ENCODE peak calls at places on chromosomes 5 and 9, in eight cellular contexts. F is SK-N-SH; C is NCI-H82; S is nephron progenitor cell; Z is stimulated activated CD4-positive, alpha-beta T cell treated with anti-CD3 and anti-CD28 coated beads, Interleukin-1b, Interleukin-23, amount 100 ng/mL, for 24 hours; J is AG08396; A is NCI-H1092 treated with DMSO at 0.1 percent for 48 hours; R is effector CD4-positive, alpha-beta T cell. W is an unnamed sample.

GRCh38 chr9:5416962-5417361 is 20.8 kb downstream of the PLGRKT start:
- DNase-seq in F (no peak), C (no peak), S (no peak), Z (no peak), J (no peak), A (no peak), R (no peak), W (no peak)

GRCh38 chr5:116137544-116138378 is 52.9 kb downstream of the COMMD10 start:
- DNase-seq in F (peak; percentile 37), C (peak; percentile 67), S (peak; percentile 19), Z (no peak), J (peak; percentile 18), A (peak; percentile 46), R (no peak), W (peak; percentile 86)

GRCh38 chr9:79189511-79189924 is 382.2 kb upstream of the TLE4 start:
- DNase-seq in F (peak; percentile 16), C (no peak), S (no peak), Z (no peak), J (peak; percentile 46), A (no peak), R (no peak), W (no peak)

GRCh38 chr5:59722875-59723274 is 170.7 kb downstream of the PDE4D start:
- DNase-seq in F (no peak), C (no peak), S (no peak), Z (no peak), J (no peak), A (no peak), R (no peak), W (no peak)

GRCh38 chr9:133640160-133640559 is 4.0 kb downstream of the DBH start:
- DNase-seq in F (no peak), C (no peak), S (no peak), Z (no peak), J (no peak), A (no peak), R (no peak), W (no peak)

GRCh38 chr5:110916373-110917049 is 155.0 kb upstream of the TSLP start:
- DNase-seq in F (no peak), C (peak; percentile 89), S (no peak), Z (no peak), J (peak; percentile 72), A (no peak), R (no peak), W (peak; percentile 85)

GRCh38 chr9:70156729-70157128 is 102.0 kb upstream of the SMC5 start:
- DNase-seq in F (no peak), C (no peak), S (no peak), Z (no peak), J (no peak), A (no peak), R (no peak), W (no peak)

GRCh38 chr5:98109561-98110006 is 663.9 kb upstream of the RGMB start:
- DNase-seq in F (no peak), C (peak; percentile 12), S (no peak), Z (no peak), J (peak; percentile 13), A (no peak), R (no peak), W (no peak)

GRCh38 chr5:148482697-148483462 is 99.1 kb downstream of the FBXO38 start:
- DNase-seq in F (peak; percentile 25), C (peak; percentile 70), S (peak; percentile 63), Z (peak; percentile 47), J (peak; percentile 44), A (no peak), R (peak; percentile 37), W (peak; percentile 86)

GRCh38 chr5:112710896-112711295 is 26.8 kb upstream of the APC start:
- DNase-seq in F (no peak), C (no peak), S (no peak), Z (no peak), J (no peak), A (no peak), R (no peak), W (no peak)

GRCh38 chr9:136569526-136570148 is 23.8 kb upstream of the NOTCH1 start:
- DNase-seq in F (no peak), C (no peak), S (no peak), Z (no peak), J (no peak), A (no peak), R (no peak), W (no peak)

GRCh38 chr5:21776466-21776865 is 1076.7 kb downstream of the CDH12 start:
- DNase-seq in F (no peak), C (no peak), S (no peak), Z (no peak), J (no peak), A (no peak), R (no peak), W (no peak)

GRCh38 chr5:10310073-10310779 is 2.5 kb upstream of the CMBL start:
- DNase-seq in F (no peak), C (no peak), S (no peak), Z (no peak), J (no peak), A (no peak), R (no peak), W (peak; percentile 62)

GRCh38 chr5:172283020-172283861 is at the start of gene UBTD2:
- DNase-seq in F (peak; percentile 94), C (peak; percentile 81), S (peak; percentile 88), Z (peak; percentile 74), J (peak; percentile 94), A (peak; percentile 47), R (peak; percentile 51), W (peak; percentile 70)

GRCh38 chr5:169126376-169127043 is 174.4 kb downstream of the SLIT3 start:
- DNase-seq in F (no peak), C (no peak), S (no peak), Z (no peak), J (no peak), A (no peak), R (no peak), W (no peak)

GRCh38 chr5:169290895-169291294 is 10.0 kb downstream of the SLIT3 start:
- DNase-seq in F (no peak), C (no peak), S (no peak), Z (no peak), J (no peak), A (no peak), R (no peak), W (no peak)

GRCh38 chr9:37992924-37993349 is 76.1 kb downstream of the SHB start:
- DNase-seq in F (no peak), C (no peak), S (no peak), Z (no peak), J (no peak), A (no peak), R (no peak), W (no peak)

GRCh38 chr9:89325733-89326132 is 7.4 kb downstream of the SECISBP2 start:
- DNase-seq in F (no peak), C (no peak), S (no peak), Z (no peak), J (no peak), A (no peak), R (no peak), W (no peak)

GRCh38 chr5:53249529-53249928 is 140.0 kb upstream of the MOCS2 start:
- DNase-seq in F (peak; percentile 3), C (no peak), S (no peak), Z (no peak), J (peak; percentile 79), A (no peak), R (no peak), W (no peak)

GRCh38 chr5:9715891-9716335 is 85.8 kb upstream of the TAS2R1 start:
- DNase-seq in F (no peak), C (no peak), S (no peak), Z (no peak), J (peak; percentile 73), A (no peak), R (no peak), W (no peak)

GRCh38 chr5:92402045-92402444 is 1018.9 kb upstream of the ARRDC3 start:
- DNase-seq in F (no peak), C (no peak), S (no peak), Z (no peak), J (no peak), A (no peak), R (no peak), W (no peak)

GRCh38 chr5:91137647-91138046 is 245.5 kb downstream of the ARRDC3 start:
- DNase-seq in F (no peak), C (no peak), S (no peak), Z (no peak), J (no peak), A (no peak), R (no peak), W (no peak)

GRCh38 chr5:179233909-179234562 is 111.2 kb downstream of the ADAMTS2 start:
- DNase-seq in F (peak; percentile 48), C (no peak), S (no peak), Z (no peak), J (no peak), A (no peak), R (no peak), W (no peak)

GRCh38 chr5:400282-401215 is 42.4 kb upstream of the EXOC3 start:
- DNase-seq in F (peak; percentile 2), C (no peak), S (no peak), Z (no peak), J (peak; percentile 60), A (no peak), R (no peak), W (peak; percentile 68)

GRCh38 chr9:126844085-126844484 is 16.4 kb upstream of the ZBTB34 start:
- DNase-seq in F (no peak), C (no peak), S (no peak), Z (no peak), J (peak; percentile 49), A (no peak), R (no peak), W (no peak)